ENCODE peak calls at places on chromosomes 3 and 15, in ten cellular contexts. O is epithelial cell of esophagus; D is SW480; L is EL; R is progenitor cell of endocrine pancreas; I is activated naive CD4-positive, alpha-beta T cell; J is amniotic stem cell; W is A172; F is A549; N is stimulated activated CD8-positive, alpha-beta memory T cell treated with anti-CD3 and anti-CD28 coated beads, Interleukin-12 subunit alpha, Interleukin-12 subunit beta, amount 100 ng/mL, for 4 hours. T is an unnamed sample.

GRCh38 chr3:14605070-14605469 is 46.5 kb upstream of the CCDC174 start:
- DNase-seq in O (peak; percentile 82), D (peak; percentile 53), L (no peak), R (no peak), I (no peak), J (no peak), W (peak; percentile 86), F (peak; percentile 56), N (no peak), T (no peak)

GRCh38 chr3:28326458-28326926 is 22.0 kb upstream of the ZCWPW2 start:
- DNase-seq in O (no peak), D (no peak), L (no peak), R (no peak), I (no peak), J (no peak), W (no peak), F (no peak), N (no peak), T (no peak)

GRCh38 chr3:196287066-196287404 is 491 bp downstream of the PCYT1A start:
- DNase-seq in O (peak; percentile 37), D (no peak), L (peak; percentile 40), R (no peak), I (no peak), J (no peak), W (peak; percentile 29), F (peak; percentile 10), N (no peak), T (no peak)

GRCh38 chr3:53147903-53148400 is 13.1 kb upstream of the PRKCD start:
- DNase-seq in O (no peak), D (no peak), L (no peak), R (no peak), I (no peak), J (no peak), W (no peak), F (no peak), N (no peak), T (no peak)

GRCh38 chr15:99121207-99121606 is 16.3 kb downstream of the SYNM start:
- DNase-seq in O (no peak), D (no peak), L (no peak), R (no peak), I (no peak), J (no peak), W (no peak), F (no peak), N (no peak), T (no peak)

GRCh38 chr15:72284781-72285180 is 12.4 kb upstream of the PARP6 start:
- DNase-seq in O (peak; percentile 64), D (no peak), L (peak; percentile 21), R (no peak), I (no peak), J (no peak), W (peak; percentile 12), F (no peak), N (no peak), T (no peak)

GRCh38 chr3:185076219-185076618 is 76.6 kb downstream of the C3orf70 start:
- DNase-seq in O (no peak), D (no peak), L (no peak), R (no peak), I (no peak), J (no peak), W (no peak), F (no peak), N (no peak), T (no peak)

GRCh38 chr3:192772495-192772894 is 45.2 kb upstream of the FGF12 start:
- DNase-seq in O (peak; percentile 52), D (peak; percentile 72), L (peak; percentile 49), R (no peak), I (no peak), J (no peak), W (peak; percentile 52), F (peak; percentile 12), N (no peak), T (peak; percentile 31)

GRCh38 chr3:27431116-27431515 is 53.1 kb downstream of the SLC4A7 start:
- DNase-seq in O (peak; percentile 96), D (no peak), L (peak; percentile 99), R (no peak), I (no peak), J (peak; percentile 83), W (peak; percentile 99), F (peak; percentile 87), N (no peak), T (peak; percentile 54)

GRCh38 chr3:127458698-127459097 is 131.8 kb downstream of the TPRA1 start:
- DNase-seq in O (no peak), D (no peak), L (no peak), R (peak; percentile 82), I (no peak), J (no peak), W (no peak), F (no peak), N (no peak), T (no peak)

GRCh38 chr15:76199106-76200082 is 111.9 kb downstream of the ETFA start:
- DNase-seq in O (peak; percentile 41), D (no peak), L (peak; percentile 81), R (no peak), I (no peak), J (no peak), W (peak; percentile 73), F (no peak), N (no peak), T (no peak)

GRCh38 chr3:64344721-64345207 is 119.5 kb upstream of the PRICKLE2 start:
- DNase-seq in O (peak; percentile 87), D (no peak), L (peak; percentile 70), R (no peak), I (no peak), J (no peak), W (peak; percentile 55), F (peak; percentile 39), N (no peak), T (no peak)

GRCh38 chr3:72590732-72591192 is 257.5 kb downstream of the SHQ1 start:
- DNase-seq in O (no peak), D (no peak), L (no peak), R (no peak), I (no peak), J (no peak), W (no peak), F (no peak), N (no peak), T (no peak)

GRCh38 chr3:13825317-13825590 is 54.6 kb downstream of the WNT7A start:
- DNase-seq in O (peak; percentile 87), D (no peak), L (peak; percentile 19), R (no peak), I (no peak), J (no peak), W (no peak), F (no peak), N (no peak), T (no peak)

T was measured in prostate gland.